ENCODE peak calls at places on chromosomes 13 and 19, in eight cellular contexts. One of them, this sample, is unnamed.

GRCh38 chr13:30905932-30906383 is at the start of gene MEDAG:
- DNase-seq in activated gamma-delta T cell treated with Interleukin-2 at 50 U/mL for 16 hours: no peak
- DNase-seq in uterus: peak; percentile 81
- DNase-seq in iPS-NIHi11: no peak
- DNase-seq in transverse colon: peak; percentile 17
- DNase-seq in activated B cell treated with CpG ODN at 0.5 μM for 24 hours: no peak
- DNase-seq in HFF-Myc: no peak
- DNase-seq in AG08396: no peak
- DNase-seq in this sample: peak; percentile 78

GRCh38 chr19:58395220-58395978 is at the start of gene RNF225:
- DNase-seq in activated gamma-delta T cell treated with Interleukin-2 at 50 U/mL for 16 hours: no peak
- DNase-seq in uterus: no peak
- DNase-seq in iPS-NIHi11: peak; percentile 76
- DNase-seq in transverse colon: peak; percentile 50
- DNase-seq in activated B cell treated with CpG ODN at 0.5 μM for 24 hours: no peak
- DNase-seq in HFF-Myc: no peak
- DNase-seq in AG08396: no peak
- DNase-seq in this sample: no peak

GRCh38 chr19:50779504-50780457 is 9.5 kb downstream of the GPR32 start:
- DNase-seq in activated gamma-delta T cell treated with Interleukin-2 at 50 U/mL for 16 hours: no peak
- DNase-seq in uterus: no peak
- DNase-seq in iPS-NIHi11: no peak
- DNase-seq in transverse colon: no peak
- DNase-seq in activated B cell treated with CpG ODN at 0.5 μM for 24 hours: no peak
- DNase-seq in HFF-Myc: no peak
- DNase-seq in AG08396: no peak
- DNase-seq in this sample: no peak

GRCh38 chr19:8641908-8642547 is 11.6 kb downstream of the NFILZ start:
- DNase-seq in activated gamma-delta T cell treated with Interleukin-2 at 50 U/mL for 16 hours: peak; percentile 33
- DNase-seq in uterus: no peak
- DNase-seq in iPS-NIHi11: peak; percentile 67
- DNase-seq in transverse colon: no peak
- DNase-seq in activated B cell treated with CpG ODN at 0.5 μM for 24 hours: no peak
- DNase-seq in HFF-Myc: peak; percentile 24
- DNase-seq in AG08396: peak; percentile 59
- DNase-seq in this sample: peak; percentile 65

GRCh38 chr13:43698743-43699142 is 88.0 kb downstream of the ENOX1 start:
- DNase-seq in activated gamma-delta T cell treated with Interleukin-2 at 50 U/mL for 16 hours: no peak
- DNase-seq in uterus: no peak
- DNase-seq in iPS-NIHi11: no peak
- DNase-seq in transverse colon: no peak
- DNase-seq in activated B cell treated with CpG ODN at 0.5 μM for 24 hours: no peak
- DNase-seq in HFF-Myc: no peak
- DNase-seq in AG08396: peak; percentile 4
- DNase-seq in this sample: no peak

GRCh38 chr13:81487151-81487550 is 1146.2 kb upstream of the SPRY2 start:
- DNase-seq in activated gamma-delta T cell treated with Interleukin-2 at 50 U/mL for 16 hours: no peak
- DNase-seq in uterus: no peak
- DNase-seq in iPS-NIHi11: peak; percentile 42
- DNase-seq in transverse colon: no peak
- DNase-seq in activated B cell treated with CpG ODN at 0.5 μM for 24 hours: no peak
- DNase-seq in HFF-Myc: no peak
- DNase-seq in AG08396: no peak
- DNase-seq in this sample: peak; percentile 0

GRCh38 chr13:38888309-38888708 is 102.3 kb downstream of the STOML3 start:
- DNase-seq in activated gamma-delta T cell treated with Interleukin-2 at 50 U/mL for 16 hours: no peak
- DNase-seq in uterus: no peak
- DNase-seq in iPS-NIHi11: no peak
- DNase-seq in transverse colon: no peak
- DNase-seq in activated B cell treated with CpG ODN at 0.5 μM for 24 hours: no peak
- DNase-seq in HFF-Myc: peak; percentile 14
- DNase-seq in AG08396: no peak
- DNase-seq in this sample: no peak

GRCh38 chr19:52307275-52307674 is 10.3 kb downstream of the ZNF480 start:
- DNase-seq in activated gamma-delta T cell treated with Interleukin-2 at 50 U/mL for 16 hours: no peak
- DNase-seq in uterus: no peak
- DNase-seq in iPS-NIHi11: no peak
- DNase-seq in transverse colon: no peak
- DNase-seq in activated B cell treated with CpG ODN at 0.5 μM for 24 hours: no peak
- DNase-seq in HFF-Myc: no peak
- DNase-seq in AG08396: no peak
- DNase-seq in this sample: peak; percentile 32

GRCh38 chr19:13804830-13805683 is 9.8 kb downstream of the ZSWIM4 start:
- DNase-seq in activated gamma-delta T cell treated with Interleukin-2 at 50 U/mL for 16 hours: no peak
- DNase-seq in uterus: no peak
- DNase-seq in iPS-NIHi11: peak; percentile 85
- DNase-seq in transverse colon: no peak
- DNase-seq in activated B cell treated with CpG ODN at 0.5 μM for 24 hours: no peak
- DNase-seq in HFF-Myc: no peak
- DNase-seq in AG08396: no peak
- DNase-seq in this sample: peak; percentile 29

GRCh38 chr13:41178040-41178439 is 16.3 kb downstream of the KBTBD7 start:
- DNase-seq in activated gamma-delta T cell treated with Interleukin-2 at 50 U/mL for 16 hours: no peak
- DNase-seq in uterus: no peak
- DNase-seq in iPS-NIHi11: no peak
- DNase-seq in transverse colon: no peak
- DNase-seq in activated B cell treated with CpG ODN at 0.5 μM for 24 hours: no peak
- DNase-seq in HFF-Myc: no peak
- DNase-seq in AG08396: peak; percentile 17
- DNase-seq in this sample: peak; percentile 2

GRCh38 chr19:31096047-31096446 is 253.2 kb downstream of the TSHZ3 start:
- DNase-seq in activated gamma-delta T cell treated with Interleukin-2 at 50 U/mL for 16 hours: no peak
- DNase-seq in uterus: no peak
- DNase-seq in iPS-NIHi11: no peak
- DNase-seq in transverse colon: no peak
- DNase-seq in activated B cell treated with CpG ODN at 0.5 μM for 24 hours: no peak
- DNase-seq in HFF-Myc: no peak
- DNase-seq in AG08396: no peak
- DNase-seq in this sample: no peak

GRCh38 chr13:98307392-98307743 is 130.3 kb upstream of the RNF113B start:
- DNase-seq in activated gamma-delta T cell treated with Interleukin-2 at 50 U/mL for 16 hours: no peak
- DNase-seq in uterus: no peak
- DNase-seq in iPS-NIHi11: no peak
- DNase-seq in transverse colon: no peak
- DNase-seq in activated B cell treated with CpG ODN at 0.5 μM for 24 hours: no peak
- DNase-seq in HFF-Myc: no peak
- DNase-seq in AG08396: no peak
- DNase-seq in this sample: no peak

GRCh38 chr13:98504371-98504963 is 72.4 kb downstream of the STK24 start:
- DNase-seq in activated gamma-delta T cell treated with Interleukin-2 at 50 U/mL for 16 hours: no peak
- DNase-seq in uterus: no peak
- DNase-seq in iPS-NIHi11: no peak
- DNase-seq in transverse colon: no peak
- DNase-seq in activated B cell treated with CpG ODN at 0.5 μM for 24 hours: no peak
- DNase-seq in HFF-Myc: no peak
- DNase-seq in AG08396: no peak
- DNase-seq in this sample: no peak

GRCh38 chr13:99436686-99437416 is 64.4 kb upstream of the TM9SF2 start:
- DNase-seq in activated gamma-delta T cell treated with Interleukin-2 at 50 U/mL for 16 hours: peak; percentile 95
- DNase-seq in uterus: peak; percentile 80
- DNase-seq in iPS-NIHi11: peak; percentile 80
- DNase-seq in transverse colon: peak; percentile 90
- DNase-seq in activated B cell treated with CpG ODN at 0.5 μM for 24 hours: peak; percentile 87
- DNase-seq in HFF-Myc: peak; percentile 60
- DNase-seq in AG08396: peak; percentile 86
- DNase-seq in this sample: peak; percentile 66

GRCh38 chr19:10191347-10191746 is 3.4 kb downstream of the DNMT1 start:
- DNase-seq in activated gamma-delta T cell treated with Interleukin-2 at 50 U/mL for 16 hours: no peak
- DNase-seq in uterus: peak; percentile 15
- DNase-seq in iPS-NIHi11: no peak
- DNase-seq in transverse colon: no peak
- DNase-seq in activated B cell treated with CpG ODN at 0.5 μM for 24 hours: no peak
- DNase-seq in HFF-Myc: peak; percentile 53
- DNase-seq in AG08396: peak; percentile 64
- DNase-seq in this sample: peak; percentile 53

GRCh38 chr19:30864460-30865215 is 484.6 kb downstream of the TSHZ3 start:
- DNase-seq in activated gamma-delta T cell treated with Interleukin-2 at 50 U/mL for 16 hours: no peak
- DNase-seq in uterus: no peak
- DNase-seq in iPS-NIHi11: no peak
- DNase-seq in transverse colon: no peak
- DNase-seq in activated B cell treated with CpG ODN at 0.5 μM for 24 hours: no peak
- DNase-seq in HFF-Myc: no peak
- DNase-seq in AG08396: no peak
- DNase-seq in this sample: no peak

GRCh38 chr13:24827799-24828198 is 63.8 kb downstream of the RNF17 start:
- DNase-seq in activated gamma-delta T cell treated with Interleukin-2 at 50 U/mL for 16 hours: no peak
- DNase-seq in uterus: no peak
- DNase-seq in iPS-NIHi11: no peak
- DNase-seq in transverse colon: no peak
- DNase-seq in activated B cell treated with CpG ODN at 0.5 μM for 24 hours: no peak
- DNase-seq in HFF-Myc: no peak
- DNase-seq in AG08396: no peak
- DNase-seq in this sample: no peak

GRCh38 chr13:25046985-25047660 is 48.8 kb upstream of the PABPC3 start:
- DNase-seq in activated gamma-delta T cell treated with Interleukin-2 at 50 U/mL for 16 hours: no peak
- DNase-seq in uterus: no peak
- DNase-seq in iPS-NIHi11: peak; percentile 73
- DNase-seq in transverse colon: no peak
- DNase-seq in activated B cell treated with CpG ODN at 0.5 μM for 24 hours: no peak
- DNase-seq in HFF-Myc: no peak
- DNase-seq in AG08396: peak; percentile 17
- DNase-seq in this sample: peak; percentile 6

GRCh38 chr13:102905905-102906304 is 60.1 kb downstream of the ERCC5 start:
- DNase-seq in activated gamma-delta T cell treated with Interleukin-2 at 50 U/mL for 16 hours: no peak
- DNase-seq in uterus: no peak
- DNase-seq in iPS-NIHi11: no peak
- DNase-seq in transverse colon: no peak
- DNase-seq in activated B cell treated with CpG ODN at 0.5 μM for 24 hours: no peak
- DNase-seq in HFF-Myc: no peak
- DNase-seq in AG08396: no peak
- DNase-seq in this sample: no peak

GRCh38 chr19:29878973-29879654 is 62.9 kb upstream of the URI1 start:
- DNase-seq in activated gamma-delta T cell treated with Interleukin-2 at 50 U/mL for 16 hours: no peak
- DNase-seq in uterus: no peak
- DNase-seq in iPS-NIHi11: peak; percentile 81
- DNase-seq in transverse colon: no peak
- DNase-seq in activated B cell treated with CpG ODN at 0.5 μM for 24 hours: no peak
- DNase-seq in HFF-Myc: no peak
- DNase-seq in AG08396: peak; percentile 74
- DNase-seq in this sample: peak; percentile 7

GRCh38 chr19:18097217-18097992 is at the start of gene MAST3:
- DNase-seq in activated gamma-delta T cell treated with Interleukin-2 at 50 U/mL for 16 hours: peak; percentile 90
- DNase-seq in uterus: peak; percentile 59
- DNase-seq in iPS-NIHi11: peak; percentile 99
- DNase-seq in transverse colon: peak; percentile 93
- DNase-seq in activated B cell treated with CpG ODN at 0.5 μM for 24 hours: peak; percentile 95
- DNase-seq in HFF-Myc: no peak
- DNase-seq in AG08396: peak; percentile 96
- DNase-seq in this sample: peak; percentile 36

GRCh38 chr19:18735752-18736151 is 52.3 kb downstream of the CRTC1 start:
- DNase-seq in activated gamma-delta T cell treated with Interleukin-2 at 50 U/mL for 16 hours: no peak
- DNase-seq in uterus: no peak
- DNase-seq in iPS-NIHi11: no peak
- DNase-seq in transverse colon: no peak
- DNase-seq in activated B cell treated with CpG ODN at 0.5 μM for 24 hours: no peak
- DNase-seq in HFF-Myc: no peak
- DNase-seq in AG08396: no peak
- DNase-seq in this sample: no peak

GRCh38 chr13:40169476-40169875 is 497.0 kb downstream of the FOXO1 start:
- DNase-seq in activated gamma-delta T cell treated with Interleukin-2 at 50 U/mL for 16 hours: no peak
- DNase-seq in uterus: no peak
- DNase-seq in iPS-NIHi11: no peak
- DNase-seq in transverse colon: no peak
- DNase-seq in activated B cell treated with CpG ODN at 0.5 μM for 24 hours: no peak
- DNase-seq in HFF-Myc: no peak
- DNase-seq in AG08396: no peak
- DNase-seq in this sample: no peak

GRCh38 chr19:3025516-3025890 is 3.6 kb downstream of the TLE2 start:
- DNase-seq in activated gamma-delta T cell treated with Interleukin-2 at 50 U/mL for 16 hours: no peak
- DNase-seq in uterus: no peak
- DNase-seq in iPS-NIHi11: peak; percentile 26
- DNase-seq in transverse colon: peak; percentile 67
- DNase-seq in activated B cell treated with CpG ODN at 0.5 μM for 24 hours: no peak
- DNase-seq in HFF-Myc: no peak
- DNase-seq in AG08396: no peak
- DNase-seq in this sample: no peak

GRCh38 chr13:96749825-96750224 is 244.5 kb downstream of the OXGR1 start:
- DNase-seq in activated gamma-delta T cell treated with Interleukin-2 at 50 U/mL for 16 hours: no peak
- DNase-seq in uterus: no peak
- DNase-seq in iPS-NIHi11: no peak
- DNase-seq in transverse colon: no peak
- DNase-seq in activated B cell treated with CpG ODN at 0.5 μM for 24 hours: no peak
- DNase-seq in HFF-Myc: no peak
- DNase-seq in AG08396: no peak
- DNase-seq in this sample: no peak

GRCh38 chr13:40348096-40348679 is 318.3 kb downstream of the FOXO1 start:
- DNase-seq in activated gamma-delta T cell treated with Interleukin-2 at 50 U/mL for 16 hours: no peak
- DNase-seq in uterus: no peak
- DNase-seq in iPS-NIHi11: no peak
- DNase-seq in transverse colon: no peak
- DNase-seq in activated B cell treated with CpG ODN at 0.5 μM for 24 hours: no peak
- DNase-seq in HFF-Myc: no peak
- DNase-seq in AG08396: no peak
- DNase-seq in this sample: no peak

GRCh38 chr19:16447015-16447384 is 24.8 kb downstream of the EPS15L1 start:
- DNase-seq in activated gamma-delta T cell treated with Interleukin-2 at 50 U/mL for 16 hours: peak; percentile 54
- DNase-seq in uterus: peak; percentile 77
- DNase-seq in iPS-NIHi11: no peak
- DNase-seq in transverse colon: peak; percentile 50
- DNase-seq in activated B cell treated with CpG ODN at 0.5 μM for 24 hours: peak; percentile 52
- DNase-seq in HFF-Myc: no peak
- DNase-seq in AG08396: peak; percentile 87
- DNase-seq in this sample: no peak

GRCh38 chr19:10517760-10518443 is 655 bp upstream of the S1PR5 start:
- DNase-seq in activated gamma-delta T cell treated with Interleukin-2 at 50 U/mL for 16 hours: no peak
- DNase-seq in uterus: no peak
- DNase-seq in iPS-NIHi11: peak; percentile 76
- DNase-seq in transverse colon: no peak
- DNase-seq in activated B cell treated with CpG ODN at 0.5 μM for 24 hours: peak; percentile 21
- DNase-seq in HFF-Myc: no peak
- DNase-seq in AG08396: no peak
- DNase-seq in this sample: no peak

GRCh38 chr13:41111454-41111853 is 21.1 kb downstream of the KBTBD6 start:
- DNase-seq in activated gamma-delta T cell treated with Interleukin-2 at 50 U/mL for 16 hours: no peak
- DNase-seq in uterus: peak; percentile 26
- DNase-seq in iPS-NIHi11: no peak
- DNase-seq in transverse colon: no peak
- DNase-seq in activated B cell treated with CpG ODN at 0.5 μM for 24 hours: no peak
- DNase-seq in HFF-Myc: no peak
- DNase-seq in AG08396: no peak
- DNase-seq in this sample: no peak

GRCh38 chr19:4671182-4671851 is 1.2 kb upstream of the MYDGF start:
- DNase-seq in activated gamma-delta T cell treated with Interleukin-2 at 50 U/mL for 16 hours: no peak
- DNase-seq in uterus: no peak
- DNase-seq in iPS-NIHi11: no peak
- DNase-seq in transverse colon: no peak
- DNase-seq in activated B cell treated with CpG ODN at 0.5 μM for 24 hours: no peak
- DNase-seq in HFF-Myc: no peak
- DNase-seq in AG08396: no peak
- DNase-seq in this sample: no peak

GRCh38 chr13:29901714-29902631 is 51.6 kb upstream of the UBL3 start:
- DNase-seq in activated gamma-delta T cell treated with Interleukin-2 at 50 U/mL for 16 hours: peak; percentile 9
- DNase-seq in uterus: peak; percentile 32
- DNase-seq in iPS-NIHi11: no peak
- DNase-seq in transverse colon: peak; percentile 49
- DNase-seq in activated B cell treated with CpG ODN at 0.5 μM for 24 hours: no peak
- DNase-seq in HFF-Myc: peak; percentile 84
- DNase-seq in AG08396: peak; percentile 71
- DNase-seq in this sample: no peak

GRCh38 chr13:90396266-90396665 is 951.2 kb upstream of the MIR17HG start:
- DNase-seq in activated gamma-delta T cell treated with Interleukin-2 at 50 U/mL for 16 hours: no peak
- DNase-seq in uterus: no peak
- DNase-seq in iPS-NIHi11: no peak
- DNase-seq in transverse colon: no peak
- DNase-seq in activated B cell treated with CpG ODN at 0.5 μM for 24 hours: no peak
- DNase-seq in HFF-Myc: no peak
- DNase-seq in AG08396: no peak
- DNase-seq in this sample: no peak

GRCh38 chr19:37077615-37077928 is 661 bp upstream of the ZNF420 start:
- DNase-seq in activated gamma-delta T cell treated with Interleukin-2 at 50 U/mL for 16 hours: no peak
- DNase-seq in uterus: no peak
- DNase-seq in iPS-NIHi11: no peak
- DNase-seq in transverse colon: no peak
- DNase-seq in activated B cell treated with CpG ODN at 0.5 μM for 24 hours: no peak
- DNase-seq in HFF-Myc: no peak
- DNase-seq in AG08396: no peak
- DNase-seq in this sample: no peak